ENCODE peak calls at places on chromosomes 12 and 14, in five cellular contexts. N is HepG2, M is NT2/D1, O is H1, B is GM12878. P is an unnamed sample.

GRCh38 chr14:68140111-68140741 is 320.6 kb downstream of the RAD51B start:
- DNase-seq in N (peak), M (peak), O (no peak), B (no peak), P (peak)

GRCh38 chr12:99029502-99030271 is 384.6 kb downstream of the APAF1 start:
- DNase-seq in N (no peak), M (no peak), O (no peak), B (no peak), P (no peak)

GRCh38 chr14:102510616-102511520 is 1.3 kb upstream of the ANKRD9 start:
- DNase-seq in N (peak), M (peak), O (peak), B (no peak), P (peak)

GRCh38 chr12:131929530-131930456 is 717 bp downstream of the PUS1 start:
- DNase-seq in N (no peak), M (no peak), O (no peak), B (no peak), P (no peak)

GRCh38 chr12:106134294-106134949 is 4.3 kb downstream of the NUAK1 start:
- DNase-seq in N (no peak), M (no peak), O (no peak), B (no peak), P (no peak)

GRCh38 chr14:104897286-104898194 is 27.1 kb upstream of the PLD4 start:
- DNase-seq in N (no peak), M (no peak), O (no peak), B (no peak), P (no peak)

GRCh38 chr14:100871234-100872186 is 32.0 kb downstream of the RTL1 start:
- DNase-seq in N (peak), M (no peak), O (no peak), B (no peak), P (no peak)

GRCh38 chr14:56482306-56482705 is 97.3 kb upstream of the TMEM260 start:
- DNase-seq in N (no peak), M (peak), O (peak), B (no peak), P (peak)

GRCh38 chr12:3354586-3354985 is 136.4 kb upstream of the PRMT8 start:
- DNase-seq in N (no peak), M (no peak), O (no peak), B (no peak), P (no peak)

GRCh38 chr12:44930972-44931600 is 55.0 kb upstream of the NELL2 start:
- DNase-seq in N (peak), M (peak), O (no peak), B (no peak), P (peak)

GRCh38 chr14:61128382-61129167 is 147.5 kb downstream of the SLC38A6 start:
- DNase-seq in N (no peak), M (no peak), O (no peak), B (no peak), P (no peak)

GRCh38 chr14:23093993-23094665 is 807 bp downstream of the ACIN1 start:
- DNase-seq in N (no peak), M (no peak), O (no peak), B (no peak), P (peak)

GRCh38 chr14:24100197-24100981 is 6.3 kb downstream of the PCK2 start:
- DNase-seq in N (no peak), M (no peak), O (no peak), B (no peak), P (no peak)
- TF ChIP-seq SUZ12 in N (no peak), M (no peak), O (no peak), B (no peak), P (no peak)

GRCh38 chr12:91219511-91219910 is 36.9 kb upstream of the DCN start:
- DNase-seq in N (no peak), M (no peak), O (no peak), B (no peak), P (no peak)
- TF ChIP-seq SUZ12 in N (no peak), M (no peak), O (no peak), B (no peak), P (no peak)

GRCh38 chr14:43900173-43900655 is 606.9 kb downstream of the FSCB start:
- DNase-seq in N (peak), M (no peak), O (no peak), B (no peak), P (no peak)

GRCh38 chr14:43894534-43894933 is 612.5 kb downstream of the FSCB start:
- DNase-seq in N (no peak), M (no peak), O (no peak), B (no peak), P (peak)

GRCh38 chr14:43901950-43902349 is 605.1 kb downstream of the FSCB start:
- DNase-seq in N (peak), M (no peak), O (no peak), B (no peak), P (no peak)

GRCh38 chr14:43898709-43899108 is 608.4 kb downstream of the FSCB start:
- DNase-seq in N (peak), M (no peak), O (no peak), B (no peak), P (no peak)

GRCh38 chr14:43896044-43896443 is 611.0 kb downstream of the FSCB start:
- DNase-seq in N (peak), M (no peak), O (no peak), B (no peak), P (no peak)
- TF ChIP-seq SUZ12 in N (no peak), M (no peak), O (no peak), B (no peak), P (no peak)

DNA sequence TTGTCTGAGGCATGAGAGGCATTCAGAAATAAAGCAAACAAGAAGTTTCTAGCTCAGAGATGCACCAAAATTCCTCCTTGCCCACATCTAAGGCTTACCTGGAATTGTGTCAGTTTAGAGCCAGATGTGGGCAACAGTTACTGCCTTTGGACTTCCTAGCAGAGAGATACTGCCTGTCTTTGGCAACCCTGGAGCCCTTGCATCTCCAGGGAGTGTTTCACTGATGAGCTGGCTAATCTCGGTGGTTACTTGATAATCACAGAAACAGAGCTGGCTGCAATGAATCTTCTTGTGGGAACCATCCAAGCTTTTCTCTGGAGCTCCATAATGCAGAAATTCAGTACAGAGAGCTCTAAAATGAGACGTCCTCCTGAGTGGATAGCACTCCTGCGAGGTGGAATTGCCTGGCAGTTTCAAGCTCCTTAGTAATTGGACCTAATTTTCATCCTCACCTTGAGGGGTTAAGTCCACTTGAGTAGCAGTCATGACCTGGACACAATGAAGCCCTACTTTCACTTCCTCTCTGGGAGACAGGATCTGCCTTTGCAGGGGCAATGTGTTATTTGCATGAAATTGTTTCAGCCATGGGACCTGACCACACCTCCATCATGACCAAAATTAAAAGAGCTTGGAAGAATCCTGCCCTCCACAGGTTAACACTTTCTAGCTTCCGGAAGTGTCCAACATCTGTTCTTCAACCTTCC is 108.8 kb upstream of the ARHGAP5 start:
- DNase-seq in N (peak), M (no peak), O (no peak), B (peak), P (no peak)
- TF ChIP-seq SUZ12 in N (no peak), M (no peak), O (no peak), B (no peak), P (no peak)

DNA sequence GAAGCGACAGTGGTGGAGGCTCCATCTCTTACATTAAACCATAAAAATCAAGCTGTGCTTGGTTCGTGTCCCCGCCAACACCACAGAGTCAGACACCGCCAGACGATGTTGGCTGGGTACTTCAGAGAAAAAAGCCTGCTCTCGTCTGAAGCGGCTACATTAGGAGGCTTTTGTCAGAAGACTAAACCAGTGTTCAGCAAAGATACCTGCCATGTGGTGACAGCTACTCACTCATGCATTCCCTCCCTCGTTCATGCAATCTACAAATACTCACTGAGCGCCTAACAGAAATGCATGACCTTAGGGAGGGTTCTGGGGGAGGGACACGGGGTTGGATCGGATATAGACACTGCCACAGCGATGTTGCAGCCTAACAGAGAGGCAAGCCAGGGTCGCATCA is 253.8 kb downstream of the FOXN3 start:
- DNase-seq in N (no peak), M (no peak), O (no peak), B (no peak), P (no peak)
- TF ChIP-seq SUZ12 in N (no peak), M (no peak), O (no peak), B (no peak), P (no peak)

GRCh38 chr12:123264642-123265041 is 7.0 kb downstream of the CDK2AP1 start:
- DNase-seq in N (peak), M (no peak), O (peak), B (no peak), P (peak)
- TF ChIP-seq SUZ12 in N (no peak), M (no peak), O (no peak), B (no peak), P (no peak)

GRCh38 chr14:50619569-50620141 is 48.5 kb downstream of the SAV1 start:
- DNase-seq in N (peak), M (no peak), O (no peak), B (peak), P (peak)

GRCh38 chr14:50620341-50620740 is 47.8 kb downstream of the SAV1 start:
- DNase-seq in N (no peak), M (no peak), O (no peak), B (no peak), P (no peak)

GRCh38 chr14:50624447-50624846 is 43.7 kb downstream of the SAV1 start:
- DNase-seq in N (no peak), M (no peak), O (no peak), B (no peak), P (no peak)

DNA sequence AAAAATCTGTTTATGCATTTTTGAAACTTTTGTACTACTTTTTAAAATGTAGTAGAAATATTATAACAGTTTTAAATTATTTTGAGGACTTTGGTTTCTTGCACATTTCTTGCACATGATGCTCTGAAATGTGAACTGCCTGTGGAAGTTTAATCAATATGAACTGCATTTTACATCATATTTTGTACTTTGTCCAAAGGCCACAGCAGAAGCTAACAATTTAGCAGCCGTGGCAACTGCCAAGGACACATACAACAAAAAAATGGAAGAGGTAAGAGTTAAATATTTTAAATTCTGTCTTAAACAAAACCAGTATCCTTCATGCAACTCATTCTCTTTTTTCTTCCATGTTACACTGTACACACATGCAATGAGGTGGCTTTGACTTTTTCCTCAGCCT is 45.1 kb downstream of the SAV1 start:
- DNase-seq in N (no peak), M (no peak), O (no peak), B (no peak), P (no peak)
- TF ChIP-seq SUZ12 in N (no peak), M (no peak), O (no peak), B (no peak), P (no peak)

GRCh38 chr12:12272869-12273268 is 6.0 kb upstream of the LRP6 start:
- DNase-seq in N (no peak), M (peak), O (no peak), B (no peak), P (no peak)
- TF ChIP-seq SUZ12 in N (no peak), M (no peak), O (no peak), B (no peak), P (no peak)

P was measured in HEK293T.